ENCODE peak calls at places on chromosomes 11 and 22, in seven cellular contexts. One of them, this sample, is unnamed.

GRCh38 chr11:33387996-33388395 is 130.8 kb downstream of the HIPK3 start:
- DNase-seq in effector CD4-positive, alpha-beta T cell: no peak
- DNase-seq in stromal cell of bone marrow: no peak
- DNase-seq in adipocyte: no peak
- DNase-seq in HS-5: no peak
- DNase-seq in Kasumi-1: no peak
- DNase-seq in aorta: no peak
- DNase-seq in this sample: no peak

GRCh38 chr22:50090141-50090714 is 422 bp downstream of the MOV10L1 start:
- DNase-seq in aorta: peak
- DNase-seq in adipocyte: no peak
- DNase-seq in HS-5: no peak
- DNase-seq in effector CD4-positive, alpha-beta T cell: no peak
- DNase-seq in Kasumi-1: no peak
- DNase-seq in stromal cell of bone marrow: no peak
- DNase-seq in this sample: no peak

GRCh38 chr22:49892226-49892899 is 25.9 kb downstream of the ALG12 start:
- DNase-seq in aorta: peak
- DNase-seq in adipocyte: no peak
- DNase-seq in Kasumi-1: no peak
- DNase-seq in HS-5: no peak
- DNase-seq in effector CD4-positive, alpha-beta T cell: no peak
- DNase-seq in stromal cell of bone marrow: no peak
- DNase-seq in this sample: no peak

GRCh38 chr22:31230871-31231621 is 18.9 kb downstream of the LIMK2 start:
- DNase-seq in adipocyte: peak
- DNase-seq in Kasumi-1: peak
- DNase-seq in stromal cell of bone marrow: no peak
- DNase-seq in aorta: no peak
- DNase-seq in effector CD4-positive, alpha-beta T cell: peak
- DNase-seq in HS-5: no peak
- DNase-seq in this sample: no peak

GRCh38 chr22:46969491-46969890 is 207.0 kb downstream of the TBC1D22A start:
- DNase-seq in effector CD4-positive, alpha-beta T cell: no peak
- DNase-seq in aorta: no peak
- DNase-seq in stromal cell of bone marrow: no peak
- DNase-seq in adipocyte: no peak
- DNase-seq in Kasumi-1: no peak
- DNase-seq in HS-5: no peak
- DNase-seq in this sample: no peak

GRCh38 chr22:31084811-31085492 is 3.8 kb downstream of the SMTN start:
- DNase-seq in effector CD4-positive, alpha-beta T cell: peak
- DNase-seq in Kasumi-1: peak
- DNase-seq in adipocyte: peak
- DNase-seq in stromal cell of bone marrow: no peak
- DNase-seq in HS-5: no peak
- DNase-seq in aorta: peak
- DNase-seq in this sample: no peak

GRCh38 chr11:61533401-61533800 is 24.9 kb downstream of the LRRC10B start:
- DNase-seq in aorta: no peak
- DNase-seq in adipocyte: no peak
- DNase-seq in effector CD4-positive, alpha-beta T cell: no peak
- DNase-seq in Kasumi-1: no peak
- DNase-seq in HS-5: no peak
- DNase-seq in stromal cell of bone marrow: no peak
- DNase-seq in this sample: no peak

GRCh38 chr22:45091254-45091854 is 72.4 kb upstream of the NUP50 start:
- DNase-seq in Kasumi-1: no peak
- DNase-seq in HS-5: no peak
- DNase-seq in adipocyte: no peak
- DNase-seq in stromal cell of bone marrow: no peak
- DNase-seq in effector CD4-positive, alpha-beta T cell: no peak
- DNase-seq in aorta: no peak
- DNase-seq in this sample: no peak

GRCh38 chr11:117969160-117969991 is 16.8 kb upstream of the IL10RA start:
- DNase-seq in effector CD4-positive, alpha-beta T cell: no peak
- DNase-seq in HS-5: no peak
- DNase-seq in aorta: no peak
- DNase-seq in Kasumi-1: no peak
- DNase-seq in adipocyte: no peak
- DNase-seq in stromal cell of bone marrow: no peak
- DNase-seq in this sample: no peak

GRCh38 chr22:29030016-29030617 is 31.5 kb downstream of the C22orf31 start:
- DNase-seq in stromal cell of bone marrow: no peak
- DNase-seq in aorta: no peak
- DNase-seq in Kasumi-1: no peak
- DNase-seq in effector CD4-positive, alpha-beta T cell: no peak
- DNase-seq in HS-5: no peak
- DNase-seq in adipocyte: peak
- DNase-seq in this sample: peak

GRCh38 chr11:68843052-68843561 is 1.4 kb upstream of the CPT1A start:
- DNase-seq in HS-5: no peak
- DNase-seq in stromal cell of bone marrow: no peak
- DNase-seq in aorta: no peak
- DNase-seq in adipocyte: peak
- DNase-seq in Kasumi-1: peak
- DNase-seq in effector CD4-positive, alpha-beta T cell: peak
- DNase-seq in this sample: no peak

GRCh38 chr11:125090816-125091215 is 20.6 kb downstream of the TMEM218 start:
- DNase-seq in aorta: no peak
- DNase-seq in stromal cell of bone marrow: no peak
- DNase-seq in effector CD4-positive, alpha-beta T cell: no peak
- DNase-seq in HS-5: no peak
- DNase-seq in adipocyte: no peak
- DNase-seq in Kasumi-1: no peak
- DNase-seq in this sample: no peak

GRCh38 chr11:132994038-132994502 is 538.2 kb downstream of the OPCML start:
- DNase-seq in stromal cell of bone marrow: no peak
- DNase-seq in aorta: no peak
- DNase-seq in effector CD4-positive, alpha-beta T cell: no peak
- DNase-seq in adipocyte: peak
- DNase-seq in Kasumi-1: no peak
- DNase-seq in HS-5: no peak
- DNase-seq in this sample: no peak

GRCh38 chr11:75325713-75326438 is 25.6 kb downstream of the ARRB1 start:
- DNase-seq in stromal cell of bone marrow: peak
- DNase-seq in effector CD4-positive, alpha-beta T cell: no peak
- DNase-seq in Kasumi-1: no peak
- DNase-seq in HS-5: peak
- DNase-seq in adipocyte: peak
- DNase-seq in aorta: peak
- DNase-seq in this sample: peak

GRCh38 chr11:131546218-131546895 is 175.9 kb downstream of the NTM start:
- DNase-seq in stromal cell of bone marrow: no peak
- DNase-seq in aorta: no peak
- DNase-seq in HS-5: no peak
- DNase-seq in effector CD4-positive, alpha-beta T cell: no peak
- DNase-seq in adipocyte: no peak
- DNase-seq in Kasumi-1: no peak
- DNase-seq in this sample: no peak

GRCh38 chr11:128717581-128717980 is 23.7 kb downstream of the FLI1 start:
- DNase-seq in aorta: no peak
- DNase-seq in stromal cell of bone marrow: no peak
- DNase-seq in HS-5: no peak
- DNase-seq in effector CD4-positive, alpha-beta T cell: no peak
- DNase-seq in adipocyte: no peak
- DNase-seq in Kasumi-1: no peak
- DNase-seq in this sample: no peak

GRCh38 chr22:17370036-17370765 is 941 bp downstream of the CECR2 start:
- DNase-seq in HS-5: no peak
- DNase-seq in Kasumi-1: no peak
- DNase-seq in stromal cell of bone marrow: no peak
- DNase-seq in aorta: no peak
- DNase-seq in adipocyte: no peak
- DNase-seq in effector CD4-positive, alpha-beta T cell: no peak
- DNase-seq in this sample: no peak

GRCh38 chr11:127247261-127247660 is 246.7 kb upstream of the KIRREL3 start:
- DNase-seq in adipocyte: no peak
- DNase-seq in HS-5: no peak
- DNase-seq in stromal cell of bone marrow: no peak
- DNase-seq in Kasumi-1: no peak
- DNase-seq in effector CD4-positive, alpha-beta T cell: no peak
- DNase-seq in aorta: no peak
- DNase-seq in this sample: no peak

GRCh38 chr11:110431212-110432073 is 1.7 kb downstream of the FDX1 start:
- DNase-seq in Kasumi-1: no peak
- DNase-seq in aorta: no peak
- DNase-seq in adipocyte: peak
- DNase-seq in effector CD4-positive, alpha-beta T cell: no peak
- DNase-seq in stromal cell of bone marrow: no peak
- DNase-seq in HS-5: no peak
- DNase-seq in this sample: no peak

GRCh38 chr22:29842740-29843139 is 4.7 kb upstream of the ASCC2 start:
- DNase-seq in stromal cell of bone marrow: peak
- DNase-seq in adipocyte: peak
- DNase-seq in HS-5: peak
- DNase-seq in Kasumi-1: no peak
- DNase-seq in aorta: no peak
- DNase-seq in effector CD4-positive, alpha-beta T cell: no peak
- DNase-seq in this sample: peak

GRCh38 chr11:105274631-105275030 is 135.1 kb upstream of the CARD18 start:
- DNase-seq in stromal cell of bone marrow: no peak
- DNase-seq in effector CD4-positive, alpha-beta T cell: no peak
- DNase-seq in HS-5: no peak
- DNase-seq in aorta: no peak
- DNase-seq in Kasumi-1: no peak
- DNase-seq in adipocyte: no peak
- DNase-seq in this sample: no peak

GRCh38 chr11:10091314-10092045 is 202.5 kb downstream of the SBF2 start:
- DNase-seq in HS-5: no peak
- DNase-seq in Kasumi-1: no peak
- DNase-seq in aorta: no peak
- DNase-seq in effector CD4-positive, alpha-beta T cell: no peak
- DNase-seq in stromal cell of bone marrow: no peak
- DNase-seq in adipocyte: peak
- DNase-seq in this sample: no peak

GRCh38 chr22:43273902-43274484 is 69.2 kb downstream of the SCUBE1 start:
- DNase-seq in effector CD4-positive, alpha-beta T cell: no peak
- DNase-seq in HS-5: peak
- DNase-seq in aorta: no peak
- DNase-seq in adipocyte: peak
- DNase-seq in Kasumi-1: peak
- DNase-seq in stromal cell of bone marrow: peak
- DNase-seq in this sample: peak

GRCh38 chr11:120532511-120533196 is 21.1 kb downstream of the GRIK4 start:
- DNase-seq in stromal cell of bone marrow: peak
- DNase-seq in aorta: no peak
- DNase-seq in Kasumi-1: no peak
- DNase-seq in HS-5: no peak
- DNase-seq in effector CD4-positive, alpha-beta T cell: no peak
- DNase-seq in adipocyte: peak
- DNase-seq in this sample: no peak

GRCh38 chr11:70490723-70491558 is 92.6 kb downstream of the CTTN start:
- DNase-seq in stromal cell of bone marrow: no peak
- DNase-seq in HS-5: no peak
- DNase-seq in effector CD4-positive, alpha-beta T cell: no peak
- DNase-seq in aorta: peak
- DNase-seq in Kasumi-1: no peak
- DNase-seq in adipocyte: no peak
- DNase-seq in this sample: no peak

GRCh38 chr11:86416494-86416893 is 41.8 kb downstream of the CCDC81 start:
- DNase-seq in HS-5: no peak
- DNase-seq in stromal cell of bone marrow: no peak
- DNase-seq in Kasumi-1: no peak
- DNase-seq in aorta: no peak
- DNase-seq in adipocyte: no peak
- DNase-seq in effector CD4-positive, alpha-beta T cell: no peak
- DNase-seq in this sample: no peak

GRCh38 chr22:31289335-31289734 is 3.0 kb downstream of the PIK3IP1 start:
- DNase-seq in HS-5: no peak
- DNase-seq in Kasumi-1: no peak
- DNase-seq in adipocyte: no peak
- DNase-seq in stromal cell of bone marrow: no peak
- DNase-seq in aorta: no peak
- DNase-seq in effector CD4-positive, alpha-beta T cell: no peak
- DNase-seq in this sample: no peak

GRCh38 chr22:37313376-37314314 is 31.3 kb downstream of the CYTH4 start:
- DNase-seq in Kasumi-1: no peak
- DNase-seq in HS-5: no peak
- DNase-seq in aorta: no peak
- DNase-seq in adipocyte: no peak
- DNase-seq in effector CD4-positive, alpha-beta T cell: no peak
- DNase-seq in stromal cell of bone marrow: no peak
- DNase-seq in this sample: no peak

GRCh38 chr11:125147280-125147679 is 17.3 kb upstream of the PKNOX2 start:
- DNase-seq in Kasumi-1: no peak
- DNase-seq in HS-5: no peak
- DNase-seq in adipocyte: no peak
- DNase-seq in stromal cell of bone marrow: no peak
- DNase-seq in aorta: peak
- DNase-seq in effector CD4-positive, alpha-beta T cell: no peak
- DNase-seq in this sample: no peak

GRCh38 chr11:72897506-72897905 is 83.3 kb downstream of the ATG16L2 start:
- DNase-seq in stromal cell of bone marrow: no peak
- DNase-seq in effector CD4-positive, alpha-beta T cell: no peak
- DNase-seq in HS-5: no peak
- DNase-seq in aorta: no peak
- DNase-seq in Kasumi-1: no peak
- DNase-seq in adipocyte: no peak
- DNase-seq in this sample: peak

GRCh38 chr11:77109236-77110019 is 6.8 kb downstream of the OMP start:
- DNase-seq in adipocyte: peak
- DNase-seq in effector CD4-positive, alpha-beta T cell: no peak
- DNase-seq in stromal cell of bone marrow: peak
- DNase-seq in Kasumi-1: no peak
- DNase-seq in aorta: no peak
- DNase-seq in HS-5: no peak
- DNase-seq in this sample: no peak

GRCh38 chr11:64929625-64930024 is 5.1 kb downstream of the PPP2R5B start:
- DNase-seq in stromal cell of bone marrow: no peak
- DNase-seq in adipocyte: no peak
- DNase-seq in Kasumi-1: no peak
- DNase-seq in effector CD4-positive, alpha-beta T cell: no peak
- DNase-seq in HS-5: no peak
- DNase-seq in aorta: no peak
- DNase-seq in this sample: no peak

GRCh38 chr11:33668468-33668825 is 32.2 kb downstream of the C11orf91 start:
- DNase-seq in adipocyte: peak
- DNase-seq in Kasumi-1: no peak
- DNase-seq in effector CD4-positive, alpha-beta T cell: no peak
- DNase-seq in stromal cell of bone marrow: no peak
- DNase-seq in aorta: no peak
- DNase-seq in HS-5: no peak
- DNase-seq in this sample: no peak

GRCh38 chr11:128891410-128891861 is 280 bp downstream of the KCNJ5 start:
- DNase-seq in adipocyte: no peak
- DNase-seq in HS-5: no peak
- DNase-seq in aorta: no peak
- DNase-seq in stromal cell of bone marrow: no peak
- DNase-seq in Kasumi-1: no peak
- DNase-seq in effector CD4-positive, alpha-beta T cell: no peak
- DNase-seq in this sample: no peak

GRCh38 chr11:91804057-91804456 is 420.6 kb upstream of the FAT3 start:
- DNase-seq in aorta: no peak
- DNase-seq in stromal cell of bone marrow: peak
- DNase-seq in HS-5: no peak
- DNase-seq in effector CD4-positive, alpha-beta T cell: no peak
- DNase-seq in Kasumi-1: no peak
- DNase-seq in adipocyte: no peak
- DNase-seq in this sample: no peak

GRCh38 chr22:29733362-29734322 is 13.8 kb downstream of the CABP7 start:
- DNase-seq in HS-5: no peak
- DNase-seq in stromal cell of bone marrow: no peak
- DNase-seq in adipocyte: no peak
- DNase-seq in Kasumi-1: no peak
- DNase-seq in effector CD4-positive, alpha-beta T cell: no peak
- DNase-seq in aorta: no peak
- DNase-seq in this sample: peak

GRCh38 chr22:42440728-42441127 is 8.5 kb upstream of the NFAM1 start:
- DNase-seq in Kasumi-1: no peak
- DNase-seq in adipocyte: no peak
- DNase-seq in effector CD4-positive, alpha-beta T cell: no peak
- DNase-seq in stromal cell of bone marrow: no peak
- DNase-seq in HS-5: no peak
- DNase-seq in aorta: no peak
- DNase-seq in this sample: no peak

GRCh38 chr22:26671317-26672059 is 14.1 kb downstream of the MIAT start:
- DNase-seq in effector CD4-positive, alpha-beta T cell: peak
- DNase-seq in aorta: no peak
- DNase-seq in adipocyte: no peak
- DNase-seq in stromal cell of bone marrow: no peak
- DNase-seq in HS-5: no peak
- DNase-seq in Kasumi-1: no peak
- DNase-seq in this sample: peak

This sample was measured in RWPE1.